ENCODE peak calls at places on chromosomes 6 and 20, in six cellular contexts. P is GM12878, V is gastrocnemius medialis, L is ovary, G is fibroblast of lung, N is psoas muscle. O is an unnamed sample.

GRCh38 chr6:84926756-84927155 is 162.4 kb upstream of the TBX18 start:
- DNase-seq in P (no peak), V (no peak), L (no peak), G (no peak), N (no peak), O (no peak)

GRCh38 chr6:47308674-47309325 is 905 bp downstream of the TNFRSF21 start:
- DNase-seq in P (no peak), V (peak; percentile 16), L (peak; percentile 17), G (peak; percentile 38), N (peak; percentile 21), O (peak; percentile 48)

GRCh38 chr6:84897874-84898635 is 133.7 kb upstream of the TBX18 start:
- DNase-seq in P (no peak), V (no peak), L (no peak), G (peak; percentile 89), N (no peak), O (no peak)

GRCh38 chr20:32585011-32585518 is at the start of gene NOL4L:
- DNase-seq in P (no peak), V (no peak), L (no peak), G (no peak), N (no peak), O (no peak)

GRCh38 chr20:57880155-57880648 is 170.4 kb upstream of the PMEPA1 start:
- DNase-seq in P (no peak), V (no peak), L (no peak), G (no peak), N (no peak), O (peak; percentile 23)

GRCh38 chr6:167210375-167211295 is 52.9 kb upstream of the GPR31 start:
- DNase-seq in P (no peak), V (no peak), L (no peak), G (no peak), N (no peak), O (no peak)

GRCh38 chr6:101429291-101429690 is 35.8 kb downstream of the GRIK2 start:
- DNase-seq in P (no peak), V (no peak), L (no peak), G (no peak), N (no peak), O (no peak)

GRCh38 chr6:20202699-20203302 is 9.5 kb downstream of the MBOAT1 start:
- DNase-seq in P (no peak), V (no peak), L (no peak), G (no peak), N (no peak), O (no peak)

GRCh38 chr20:6735913-6736845 is 31.3 kb upstream of the BMP2 start:
- DNase-seq in P (no peak), V (no peak), L (no peak), G (peak; percentile 10), N (no peak), O (peak; percentile 37)

GRCh38 chr20:39429716-39430115 is 467.6 kb downstream of the DHX35 start:
- DNase-seq in P (no peak), V (no peak), L (no peak), G (no peak), N (no peak), O (no peak)

GRCh38 chr6:55568779-55569439 is 10.1 kb downstream of the HMGCLL1 start:
- DNase-seq in P (no peak), V (no peak), L (no peak), G (peak; percentile 57), N (no peak), O (no peak)

GRCh38 chr6:84876723-84877514 is 112.5 kb upstream of the TBX18 start:
- DNase-seq in P (no peak), V (no peak), L (no peak), G (no peak), N (no peak), O (no peak)

GRCh38 chr6:128327890-128328289 is 192.5 kb downstream of the PTPRK start:
- DNase-seq in P (no peak), V (no peak), L (no peak), G (peak; percentile 53), N (no peak), O (peak; percentile 51)

GRCh38 chr6:1286972-1287600 is 24.8 kb upstream of the FOXQ1 start:
- DNase-seq in P (no peak), V (no peak), L (no peak), G (peak; percentile 93), N (no peak), O (no peak)

GRCh38 chr6:16544006-16544405 is 217.3 kb downstream of the ATXN1 start:
- DNase-seq in P (no peak), V (peak; percentile 49), L (no peak), G (peak; percentile 43), N (peak; percentile 36), O (no peak)

GRCh38 chr6:17865798-17866725 is 121.4 kb downstream of the KIF13A start:
- DNase-seq in P (no peak), V (peak; percentile 93), L (peak; percentile 56), G (peak; percentile 86), N (peak; percentile 80), O (no peak)

GRCh38 chr20:39049148-39049547 is 87.0 kb downstream of the DHX35 start:
- DNase-seq in P (no peak), V (no peak), L (no peak), G (no peak), N (no peak), O (no peak)

GRCh38 chr6:13451181-13451700 is 36.2 kb downstream of the GFOD1 start:
- DNase-seq in P (no peak), V (peak; percentile 43), L (no peak), G (no peak), N (peak; percentile 30), O (no peak)
- TF ChIP-seq CTCF in P (no peak), V (no peak), L (no peak), G (no peak), N (no peak), O (no peak)

GRCh38 chr6:144330588-144330987 is 45.5 kb downstream of the UTRN start:
- DNase-seq in P (no peak), V (no peak), L (no peak), G (no peak), N (no peak), O (peak; percentile 93)

GRCh38 chr6:144332177-144332576 is 47.0 kb downstream of the UTRN start:
- DNase-seq in P (no peak), V (no peak), L (no peak), G (no peak), N (no peak), O (no peak)

GRCh38 chr6:144331610-144332009 is 46.5 kb downstream of the UTRN start:
- DNase-seq in P (no peak), V (no peak), L (no peak), G (peak; percentile 51), N (no peak), O (no peak)

GRCh38 chr6:144327081-144327480 is 41.9 kb downstream of the UTRN start:
- DNase-seq in P (no peak), V (no peak), L (peak; percentile 80), G (no peak), N (no peak), O (no peak)

DNA sequence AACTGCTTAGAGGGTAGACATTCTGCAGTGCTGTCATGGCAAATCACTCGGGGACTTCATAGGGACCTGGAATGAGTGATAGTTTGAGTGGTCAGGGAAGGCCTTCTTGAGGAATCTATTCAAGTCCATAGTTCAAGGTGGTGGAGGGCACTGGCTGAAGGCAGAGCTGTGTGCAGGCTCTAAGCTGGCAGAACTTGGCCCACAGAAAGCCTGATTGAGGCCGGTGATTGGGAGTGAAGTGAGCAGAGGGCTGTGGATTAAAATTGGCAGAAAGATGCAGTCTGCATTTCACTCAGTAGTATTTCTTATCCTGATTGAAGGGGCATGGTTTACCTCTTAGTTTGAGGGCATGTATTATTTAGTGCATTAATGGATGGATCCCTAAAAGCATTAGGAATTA is 44.9 kb downstream of the UTRN start:
- DNase-seq in P (no peak), V (no peak), L (no peak), G (no peak), N (no peak), O (no peak)
- H3K4me1 ChIP-seq in P (peaks cover 7% of the 10 kb centered on the region), V (peaks cover 41% of the 10 kb centered on the region), L (peaks cover 30% of the 10 kb centered on the region), G (peaks cover 12% of the 10 kb centered on the region), N (peaks cover 53% of the 10 kb centered on the region), O (peaks cover 55% of the 10 kb centered on the region)

GRCh38 chr6:22035690-22036089 is 261.1 kb downstream of the PRL start:
- DNase-seq in P (no peak), V (no peak), L (no peak), G (no peak), N (no peak), O (no peak)

GRCh38 chr6:22036699-22037098 is 260.1 kb downstream of the PRL start:
- DNase-seq in P (no peak), V (no peak), L (no peak), G (no peak), N (no peak), O (no peak)

GRCh38 chr6:22041797-22042489 is 254.9 kb downstream of the PRL start:
- DNase-seq in P (no peak), V (no peak), L (no peak), G (peak; percentile 36), N (no peak), O (no peak)

GRCh38 chr6:22030730-22031619 is 265.9 kb downstream of the PRL start:
- DNase-seq in P (no peak), V (no peak), L (no peak), G (no peak), N (no peak), O (no peak)

GRCh38 chr6:22036267-22036666 is 260.6 kb downstream of the PRL start:
- DNase-seq in P (peak; percentile 64), V (no peak), L (no peak), G (no peak), N (no peak), O (peak; percentile 71)
- H3K4me3 ChIP-seq in P (no peak overlapping the region), V (no peak overlapping the region), L (no peak overlapping the region), G (no peak overlapping the region), N (no peak overlapping the region), O (no peak overlapping the region)

GRCh38 chr6:94071835-94072234 is 652.5 kb upstream of the EPHA7 start:
- DNase-seq in P (no peak), V (no peak), L (no peak), G (peak; percentile 19), N (no peak), O (no peak)
- TF ChIP-seq CTCF in P (no peak), V (no peak), L (no peak), G (no peak), N (no peak), O (no peak)

GRCh38 chr6:32109114-32109764 is at the start of gene TNXB:
- DNase-seq in P (no peak), V (peak; percentile 43), L (peak; percentile 63), G (no peak), N (peak; percentile 56), O (no peak)

GRCh38 chr6:32108727-32109113 is 418 bp downstream of the TNXB start:
- DNase-seq in P (no peak), V (no peak), L (no peak), G (no peak), N (no peak), O (no peak)

GRCh38 chr6:32110632-32111031 is 1.5 kb upstream of the TNXB start:
- DNase-seq in P (no peak), V (no peak), L (peak; percentile 56), G (no peak), N (peak; percentile 53), O (no peak)

GRCh38 chr6:32108094-32108627 is 977 bp downstream of the TNXB start:
- DNase-seq in P (no peak), V (peak; percentile 62), L (peak; percentile 86), G (peak; percentile 57), N (peak; percentile 73), O (no peak)

GRCh38 chr6:32109765-32110160 is 625 bp upstream of the TNXB start:
- DNase-seq in P (no peak), V (no peak), L (no peak), G (no peak), N (no peak), O (no peak)
- H3K4me1 ChIP-seq in P (no peaks in the 10 kb centered on the region), V (peaks cover 25% of the 10 kb centered on the region), L (peaks cover 44% of the 10 kb centered on the region), G (peaks cover 43% of the 10 kb centered on the region), N (peaks cover 7% of the 10 kb centered on the region), O (peaks cover 15% of the 10 kb centered on the region)

O was measured in Caco-2.